ENCODE peak calls at places on chromosomes 3 and 15, in six cellular contexts. One of them, this sample, is unnamed.

GRCh38 chr3:109927161-109927560 is 589.8 kb upstream of the DPPA4 start:
- DNase-seq in adrenal gland: no peak
- DNase-seq in breast epithelium: no peak
- DNase-seq in transverse colon: no peak
- DNase-seq in esophagus squamous epithelium: no peak
- DNase-seq in lower leg skin: no peak
- DNase-seq in this sample: no peak

GRCh38 chr3:152719264-152719663 is 115.7 kb upstream of the P2RY1 start:
- DNase-seq in adrenal gland: no peak
- DNase-seq in breast epithelium: no peak
- DNase-seq in transverse colon: no peak
- DNase-seq in esophagus squamous epithelium: no peak
- DNase-seq in lower leg skin: no peak
- DNase-seq in this sample: no peak

GRCh38 chr3:179902061-179902460 is 134.7 kb downstream of the PEX5L start:
- DNase-seq in adrenal gland: no peak
- DNase-seq in breast epithelium: no peak
- DNase-seq in transverse colon: no peak
- DNase-seq in esophagus squamous epithelium: no peak
- DNase-seq in lower leg skin: no peak
- DNase-seq in this sample: no peak

GRCh38 chr15:80475572-80475971 is 71.4 kb downstream of the ARNT2 start:
- DNase-seq in adrenal gland: no peak
- DNase-seq in breast epithelium: no peak
- DNase-seq in transverse colon: no peak
- DNase-seq in esophagus squamous epithelium: no peak
- DNase-seq in lower leg skin: no peak
- DNase-seq in this sample: no peak

GRCh38 chr15:87871738-87872315 is 384.7 kb downstream of the NTRK3 start:
- DNase-seq in adrenal gland: no peak
- DNase-seq in breast epithelium: no peak
- DNase-seq in transverse colon: no peak
- DNase-seq in esophagus squamous epithelium: no peak
- DNase-seq in lower leg skin: no peak
- DNase-seq in this sample: no peak

GRCh38 chr3:191361456-191361855 is 31.1 kb upstream of the UTS2B start:
- DNase-seq in adrenal gland: no peak
- DNase-seq in breast epithelium: no peak
- DNase-seq in transverse colon: no peak
- DNase-seq in esophagus squamous epithelium: no peak
- DNase-seq in lower leg skin: no peak
- DNase-seq in this sample: no peak

GRCh38 chr3:128484404-128485282 is 8.4 kb downstream of the GATA2 start:
- DNase-seq in adrenal gland: no peak
- DNase-seq in breast epithelium: no peak
- DNase-seq in transverse colon: no peak
- DNase-seq in esophagus squamous epithelium: no peak
- DNase-seq in lower leg skin: no peak
- DNase-seq in this sample: no peak

GRCh38 chr15:22811640-22812039 is 25.2 kb downstream of the NIPA1 start:
- DNase-seq in adrenal gland: peak; percentile 91
- DNase-seq in breast epithelium: no peak
- DNase-seq in transverse colon: peak; percentile 65
- DNase-seq in esophagus squamous epithelium: no peak
- DNase-seq in lower leg skin: no peak
- DNase-seq in this sample: peak; percentile 51

GRCh38 chr15:68536331-68537095 is 42.3 kb upstream of the CORO2B start:
- DNase-seq in adrenal gland: no peak
- DNase-seq in breast epithelium: no peak
- DNase-seq in transverse colon: no peak
- DNase-seq in esophagus squamous epithelium: no peak
- DNase-seq in lower leg skin: no peak
- DNase-seq in this sample: no peak

GRCh38 chr15:86773766-86774165 is 694.1 kb downstream of the AGBL1 start:
- DNase-seq in adrenal gland: no peak
- DNase-seq in breast epithelium: no peak
- DNase-seq in transverse colon: no peak
- DNase-seq in esophagus squamous epithelium: no peak
- DNase-seq in lower leg skin: no peak
- DNase-seq in this sample: no peak

GRCh38 chr15:78082106-78082742 is 4.7 kb upstream of the TBC1D2B start:
- DNase-seq in adrenal gland: no peak
- DNase-seq in breast epithelium: no peak
- DNase-seq in transverse colon: peak; percentile 33
- DNase-seq in esophagus squamous epithelium: no peak
- DNase-seq in lower leg skin: no peak
- DNase-seq in this sample: no peak

GRCh38 chr3:129855454-129856419 is 37.8 kb downstream of the TMCC1 start:
- DNase-seq in adrenal gland: peak; percentile 65
- DNase-seq in breast epithelium: no peak
- DNase-seq in transverse colon: no peak
- DNase-seq in esophagus squamous epithelium: no peak
- DNase-seq in lower leg skin: no peak
- DNase-seq in this sample: no peak

GRCh38 chr15:48887144-48887543 is 9.2 kb downstream of the EID1 start:
- DNase-seq in adrenal gland: no peak
- DNase-seq in breast epithelium: no peak
- DNase-seq in transverse colon: no peak
- DNase-seq in esophagus squamous epithelium: no peak
- DNase-seq in lower leg skin: no peak
- DNase-seq in this sample: no peak

GRCh38 chr15:39171944-39172368 is 408.9 kb upstream of the THBS1 start:
- DNase-seq in adrenal gland: peak; percentile 81
- DNase-seq in breast epithelium: peak; percentile 69
- DNase-seq in transverse colon: peak; percentile 41
- DNase-seq in esophagus squamous epithelium: no peak
- DNase-seq in lower leg skin: peak; percentile 50
- DNase-seq in this sample: peak; percentile 40

GRCh38 chr15:89458440-89458839 is 37.9 kb downstream of the RHCG start:
- DNase-seq in adrenal gland: no peak
- DNase-seq in breast epithelium: no peak
- DNase-seq in transverse colon: no peak
- DNase-seq in esophagus squamous epithelium: no peak
- DNase-seq in lower leg skin: no peak
- DNase-seq in this sample: no peak

DNA sequence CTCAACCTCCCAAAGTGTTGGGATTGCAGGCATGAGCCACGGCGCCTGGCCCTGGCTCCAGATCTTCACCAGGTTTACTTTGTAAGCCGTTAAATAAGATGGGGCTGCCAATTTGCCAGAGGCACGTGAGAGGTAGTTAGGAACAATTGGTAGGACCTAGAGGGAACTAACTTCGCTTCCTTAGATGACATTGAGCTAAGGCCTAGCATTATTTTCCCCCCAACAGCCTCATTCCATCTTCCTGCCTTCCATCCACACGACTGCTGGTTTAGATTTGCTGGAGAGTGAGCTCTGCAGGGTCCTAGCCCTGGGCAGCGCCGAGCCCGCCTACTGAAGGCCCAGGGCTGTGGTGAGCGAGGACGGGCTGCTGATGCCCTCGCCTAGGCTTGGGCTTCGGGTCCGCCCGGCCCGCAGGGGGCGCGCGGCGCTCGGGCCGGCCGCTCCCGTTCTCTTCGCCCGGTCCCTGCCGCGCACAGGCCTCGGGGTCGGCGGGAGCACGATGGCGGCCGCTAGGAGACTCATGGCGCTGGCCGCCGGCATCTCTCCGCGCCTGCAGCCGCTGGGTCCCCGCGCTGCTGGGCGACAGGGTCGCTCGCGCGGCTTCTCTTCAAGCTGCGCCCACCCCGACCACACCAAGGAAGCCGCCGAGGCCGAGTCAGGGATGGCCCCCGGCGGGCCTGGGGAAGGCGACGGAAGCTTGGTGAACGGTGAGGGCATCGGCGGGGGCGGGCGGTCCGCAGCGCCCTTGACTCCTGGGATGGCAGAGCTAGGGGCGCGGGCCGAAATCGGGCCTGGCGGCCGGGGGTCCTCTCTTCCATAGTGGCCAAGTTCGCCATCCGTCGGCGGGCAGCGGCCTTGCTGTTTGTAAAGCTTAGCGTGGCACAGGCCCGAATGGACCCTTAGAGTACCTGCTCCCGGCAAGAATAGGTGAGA is 21.9 kb downstream of the DHX30 start:
- DNase-seq in adrenal gland: peak; percentile 79
- DNase-seq in breast epithelium: peak; percentile 38
- DNase-seq in transverse colon: peak; percentile 82
- DNase-seq in esophagus squamous epithelium: no peak
- DNase-seq in lower leg skin: peak; percentile 42
- DNase-seq in this sample: peak; percentile 83
- TF ChIP-seq POLR2A in adrenal gland: peak; percentile 47
- TF ChIP-seq POLR2A in breast epithelium: no peak
- TF ChIP-seq POLR2A in transverse colon: peak; percentile 26
- TF ChIP-seq POLR2A in esophagus squamous epithelium: no peak
- TF ChIP-seq POLR2A in lower leg skin: no peak
- TF ChIP-seq POLR2A in this sample: peak; percentile 78

DNA sequence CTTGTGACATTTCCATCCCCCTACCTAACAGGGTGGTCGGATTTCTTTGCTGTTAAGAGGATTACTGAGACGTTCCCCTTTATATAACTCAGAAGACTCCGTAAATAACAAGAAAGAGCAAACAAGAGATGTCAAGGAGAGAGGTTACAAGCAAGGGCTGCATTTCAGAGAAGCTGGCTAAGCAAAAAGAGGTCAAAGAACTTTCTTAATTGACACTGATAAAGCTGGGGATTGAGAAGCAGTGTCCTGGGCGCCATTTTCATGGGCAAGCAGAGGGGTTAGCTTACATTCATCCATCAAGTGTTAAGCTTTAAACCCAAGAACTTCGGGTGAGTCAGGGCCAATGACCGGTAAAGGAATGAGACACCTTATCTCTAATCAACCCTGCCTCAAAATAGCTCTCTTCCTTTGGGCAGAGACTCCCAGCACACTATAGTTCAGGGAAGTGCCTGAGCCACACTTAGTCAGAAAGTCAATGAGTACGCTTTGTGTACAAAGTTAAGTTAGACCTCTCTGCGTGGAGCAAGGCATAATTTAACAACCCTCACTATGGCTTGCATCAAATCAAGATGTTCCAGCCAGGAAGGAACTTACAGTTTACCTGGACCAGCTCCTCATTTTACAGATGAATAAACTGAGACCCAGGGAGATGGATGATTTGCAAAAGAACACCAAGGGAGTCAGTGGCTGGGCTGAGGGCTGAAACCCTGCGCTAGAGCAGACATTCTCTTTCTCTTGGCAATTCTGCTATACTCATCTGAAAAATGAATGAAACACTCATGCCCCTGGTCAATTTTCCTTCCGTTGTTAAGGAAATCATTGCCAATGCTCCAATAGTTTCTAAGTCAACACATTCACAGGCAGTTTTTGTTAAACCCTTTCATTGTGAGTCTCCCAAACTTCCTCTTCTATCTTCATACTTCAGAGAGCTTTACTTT is 44.6 kb downstream of the CCNL1 start:
- DNase-seq in adrenal gland: peak; percentile 83
- DNase-seq in breast epithelium: no peak
- DNase-seq in transverse colon: no peak
- DNase-seq in esophagus squamous epithelium: no peak
- DNase-seq in lower leg skin: no peak
- DNase-seq in this sample: no peak
- TF ChIP-seq POLR2A in adrenal gland: peak; percentile 14
- TF ChIP-seq POLR2A in breast epithelium: no peak
- TF ChIP-seq POLR2A in transverse colon: no peak
- TF ChIP-seq POLR2A in esophagus squamous epithelium: no peak
- TF ChIP-seq POLR2A in lower leg skin: no peak
- TF ChIP-seq POLR2A in this sample: no peak

DNA sequence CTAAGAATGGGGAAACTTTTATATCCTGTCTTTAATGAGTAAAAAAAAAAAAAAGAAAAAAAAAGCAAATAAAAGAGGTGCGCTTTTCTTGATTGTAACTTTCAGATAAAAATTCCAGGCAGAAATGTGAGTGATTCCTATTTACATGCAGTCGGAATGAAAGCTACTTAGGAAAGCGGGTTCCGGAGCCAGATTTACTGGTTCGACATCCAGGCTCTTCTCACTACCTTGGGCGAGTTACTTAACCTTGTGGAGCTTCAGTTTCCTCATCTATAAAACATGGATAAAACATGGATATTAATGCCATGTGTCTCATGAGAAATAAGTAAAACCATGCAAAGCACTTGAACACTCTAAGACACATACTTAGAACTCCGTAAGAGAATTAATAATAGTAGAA is 169.2 kb downstream of the TP63 start:
- DNase-seq in adrenal gland: no peak
- DNase-seq in breast epithelium: no peak
- DNase-seq in transverse colon: no peak
- DNase-seq in esophagus squamous epithelium: no peak
- DNase-seq in lower leg skin: no peak
- DNase-seq in this sample: no peak
- TF ChIP-seq POLR2A in adrenal gland: no peak
- TF ChIP-seq POLR2A in breast epithelium: no peak
- TF ChIP-seq POLR2A in transverse colon: no peak
- TF ChIP-seq POLR2A in esophagus squamous epithelium: no peak
- TF ChIP-seq POLR2A in lower leg skin: no peak
- TF ChIP-seq POLR2A in this sample: no peak

GRCh38 chr3:165192610-165193192 is 3.5 kb downstream of the SLITRK3 start:
- DNase-seq in adrenal gland: no peak
- DNase-seq in breast epithelium: no peak
- DNase-seq in transverse colon: no peak
- DNase-seq in esophagus squamous epithelium: no peak
- DNase-seq in lower leg skin: no peak
- DNase-seq in this sample: no peak
- TF ChIP-seq POLR2A in adrenal gland: no peak
- TF ChIP-seq POLR2A in breast epithelium: no peak
- TF ChIP-seq POLR2A in transverse colon: no peak
- TF ChIP-seq POLR2A in esophagus squamous epithelium: no peak
- TF ChIP-seq POLR2A in lower leg skin: no peak
- TF ChIP-seq POLR2A in this sample: no peak

GRCh38 chr15:66497502-66498455 is at the start of gene SNAPC5:
- DNase-seq in adrenal gland: peak; percentile 98
- DNase-seq in breast epithelium: peak; percentile 96
- DNase-seq in transverse colon: peak; percentile 98
- DNase-seq in esophagus squamous epithelium: peak; percentile 84
- DNase-seq in lower leg skin: peak; percentile 95
- DNase-seq in this sample: peak; percentile 97
- TF ChIP-seq POLR2A in adrenal gland: peak; percentile 65
- TF ChIP-seq POLR2A in breast epithelium: no peak
- TF ChIP-seq POLR2A in transverse colon: peak; percentile 81
- TF ChIP-seq POLR2A in esophagus squamous epithelium: peak; percentile 64
- TF ChIP-seq POLR2A in lower leg skin: no peak
- TF ChIP-seq POLR2A in this sample: peak; percentile 80

DNA sequence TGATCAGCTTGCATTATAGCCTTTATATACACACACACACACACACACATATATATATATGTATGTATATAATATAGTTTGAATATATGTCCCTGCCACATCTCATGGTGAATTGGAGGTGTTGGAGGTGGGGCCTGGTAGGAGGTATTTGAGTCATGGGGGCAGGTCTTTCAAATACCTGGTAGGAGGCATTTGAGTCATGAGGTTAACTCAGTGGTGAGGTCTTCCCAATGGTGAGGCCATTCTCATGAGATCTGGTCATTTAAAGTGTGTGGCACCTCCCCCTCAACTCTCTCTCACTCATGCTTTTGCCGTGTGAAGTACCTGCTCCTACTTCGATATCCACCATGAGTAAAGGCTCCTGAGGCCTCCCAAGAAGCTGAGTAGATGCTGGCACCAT is 27.5 kb upstream of the FHIT start:
- DNase-seq in adrenal gland: no peak
- DNase-seq in breast epithelium: no peak
- DNase-seq in transverse colon: no peak
- DNase-seq in esophagus squamous epithelium: no peak
- DNase-seq in lower leg skin: no peak
- DNase-seq in this sample: no peak
- TF ChIP-seq POLR2A in adrenal gland: no peak
- TF ChIP-seq POLR2A in breast epithelium: no peak
- TF ChIP-seq POLR2A in transverse colon: no peak
- TF ChIP-seq POLR2A in esophagus squamous epithelium: no peak
- TF ChIP-seq POLR2A in lower leg skin: no peak
- TF ChIP-seq POLR2A in this sample: no peak